ENCODE peak calls at places on chromosomes 13 and 19, in five cellular contexts. R, Z, L, N and W are unnamed samples.

GRCh38 chr19:20371911-20372310 is 193.7 kb downstream of the ZNF737 start:
- DNase-seq in R (no peak), Z (no peak), L (no peak), N (no peak), W (no peak)

GRCh38 chr13:37878496-37878895 is 8.9 kb upstream of the TRPC4 start:
- DNase-seq in R (no peak), Z (no peak), L (no peak), N (no peak), W (no peak)

GRCh38 chr19:16266586-16266942 is 58.1 kb upstream of the KLF2 start:
- DNase-seq in R (no peak), Z (no peak), L (no peak), N (no peak), W (no peak)

GRCh38 chr19:35216026-35216832 is 12.3 kb downstream of the FAM187B start:
- DNase-seq in R (no peak), Z (peak; percentile 6), L (no peak), N (peak; percentile 9), W (no peak)

GRCh38 chr19:391726-392374 is 17.1 kb downstream of the C2CD4C start:
- DNase-seq in R (no peak), Z (no peak), L (no peak), N (no peak), W (peak; percentile 2)

GRCh38 chr19:13585512-13585911 is 79.2 kb upstream of the CACNA1A start:
- DNase-seq in R (no peak), Z (no peak), L (no peak), N (no peak), W (no peak)

GRCh38 chr13:96141032-96141431 is 51.1 kb downstream of the HS6ST3 start:
- DNase-seq in R (peak; percentile 51), Z (peak; percentile 26), L (no peak), N (no peak), W (no peak)

GRCh38 chr13:40813662-40814454 is 24.4 kb downstream of the SLC25A15 start:
- DNase-seq in R (peak; percentile 53), Z (peak; percentile 47), L (no peak), N (no peak), W (no peak)

GRCh38 chr19:53823380-53824120 is 564 bp downstream of the NLRP12 start:
- DNase-seq in R (peak; percentile 16), Z (no peak), L (no peak), N (no peak), W (no peak)

GRCh38 chr13:73835138-73835721 is 299.0 kb downstream of the KLF12 start:
- DNase-seq in R (peak; percentile 67), Z (peak; percentile 63), L (no peak), N (no peak), W (no peak)

GRCh38 chr13:55577082-55577846 is 1563.5 kb upstream of the PRR20A start:
- DNase-seq in R (no peak), Z (no peak), L (no peak), N (no peak), W (no peak)

GRCh38 chr19:13093407-13094284 is 9.0 kb downstream of the LYL1 start:
- DNase-seq in R (peak; percentile 95), Z (peak; percentile 72), L (peak; percentile 78), N (no peak), W (peak; percentile 72)

GRCh38 chr19:41997121-41997850 is 3.3 kb upstream of the ATP1A3 start:
- DNase-seq in R (peak; percentile 42), Z (peak; percentile 27), L (no peak), N (no peak), W (peak; percentile 56)

GRCh38 chr19:6273701-6274601 is 5.8 kb downstream of the MLLT1 start:
- DNase-seq in R (peak; percentile 95), Z (no peak), L (peak; percentile 94), N (peak; percentile 75), W (peak; percentile 92)

GRCh38 chr13:114096811-114097503 is 35.5 kb downstream of the RASA3 start:
- DNase-seq in R (no peak), Z (no peak), L (peak; percentile 16), N (no peak), W (no peak)

GRCh38 chr19:46226438-46226973 is 3.0 kb upstream of the IGFL1 start:
- DNase-seq in R (peak; percentile 43), Z (no peak), L (no peak), N (no peak), W (no peak)

GRCh38 chr13:45034342-45034741 is 45.0 kb downstream of the GPALPP1 start:
- DNase-seq in R (no peak), Z (no peak), L (no peak), N (no peak), W (no peak)

GRCh38 chr19:12723383-12723642 is 419 bp downstream of the TNPO2 start:
- DNase-seq in R (no peak), Z (peak; percentile 21), L (no peak), N (no peak), W (no peak)

GRCh38 chr19:10006335-10006708 is 4.0 kb downstream of the COL5A3 start:
- DNase-seq in R (no peak), Z (no peak), L (peak; percentile 46), N (no peak), W (no peak)

GRCh38 chr13:44249439-44249838 is 124.2 kb upstream of the SERP2 start:
- DNase-seq in R (peak; percentile 37), Z (no peak), L (peak; percentile 65), N (peak; percentile 51), W (no peak)

GRCh38 chr13:26508885-26509284 is 48.6 kb upstream of the WASF3 start:
- DNase-seq in R (peak; percentile 88), Z (no peak), L (peak; percentile 92), N (peak; percentile 51), W (peak; percentile 33)

GRCh38 chr13:101594936-101595335 is 142.5 kb downstream of the ITGBL1 start:
- DNase-seq in R (no peak), Z (no peak), L (no peak), N (no peak), W (no peak)

GRCh38 chr19:590396-590745 is 690 bp downstream of the HCN2 start:
- DNase-seq in R (peak; percentile 11), Z (no peak), L (no peak), N (no peak), W (no peak)

GRCh38 chr13:45398862-45399261 is 19.3 kb downstream of the SLC25A30 start:
- DNase-seq in R (no peak), Z (no peak), L (no peak), N (no peak), W (no peak)

GRCh38 chr19:37334179-37335071 is 36.5 kb upstream of the ZNF527 start:
- DNase-seq in R (no peak), Z (peak; percentile 54), L (peak; percentile 92), N (peak; percentile 59), W (peak; percentile 94)

GRCh38 chr13:84684048-84684662 is 801.9 kb upstream of the SLITRK1 start:
- DNase-seq in R (peak; percentile 33), Z (no peak), L (no peak), N (no peak), W (peak; percentile 57)

GRCh38 chr19:8544168-8544567 is 30.2 kb upstream of the ZNF414 start:
- DNase-seq in R (no peak), Z (no peak), L (no peak), N (no peak), W (no peak)

GRCh38 chr13:94641432-94641941 is 39.8 kb downstream of the GPR180 start:
- DNase-seq in R (peak; percentile 62), Z (no peak), L (no peak), N (peak; percentile 41), W (no peak)

GRCh38 chr13:109154546-109154945 is 525.1 kb downstream of the MYO16 start:
- DNase-seq in R (no peak), Z (no peak), L (no peak), N (no peak), W (no peak)

GRCh38 chr13:109157275-109157674 is 527.9 kb downstream of the MYO16 start:
- DNase-seq in R (no peak), Z (no peak), L (no peak), N (no peak), W (peak; percentile 38)

GRCh38 chr13:109158383-109158782 is 529.0 kb downstream of the MYO16 start:
- DNase-seq in R (peak; percentile 69), Z (no peak), L (no peak), N (no peak), W (no peak)

GRCh38 chr13:109155301-109155761 is 525.9 kb downstream of the MYO16 start:
- DNase-seq in R (peak; percentile 64), Z (no peak), L (no peak), N (no peak), W (peak; percentile 62)

GRCh38 chr13:109156181-109156935 is 526.9 kb downstream of the MYO16 start:
- DNase-seq in R (peak; percentile 88), Z (no peak), L (no peak), N (peak; percentile 51), W (peak; percentile 17)
- H3K4me3 ChIP-seq in R (peak overlapping the region; percentile 40), Z (no peak overlapping the region), L (peak overlapping the region; percentile 19), N (no peak overlapping the region), W (no peak overlapping the region)

GRCh38 chr13:78061806-78062205 is 143.2 kb upstream of the EDNRB start:
- DNase-seq in R (no peak), Z (no peak), L (no peak), N (no peak), W (no peak)
- TF ChIP-seq CTCF in R (no peak), Z (no peak), L (no peak), N (no peak), W (no peak)

DNA sequence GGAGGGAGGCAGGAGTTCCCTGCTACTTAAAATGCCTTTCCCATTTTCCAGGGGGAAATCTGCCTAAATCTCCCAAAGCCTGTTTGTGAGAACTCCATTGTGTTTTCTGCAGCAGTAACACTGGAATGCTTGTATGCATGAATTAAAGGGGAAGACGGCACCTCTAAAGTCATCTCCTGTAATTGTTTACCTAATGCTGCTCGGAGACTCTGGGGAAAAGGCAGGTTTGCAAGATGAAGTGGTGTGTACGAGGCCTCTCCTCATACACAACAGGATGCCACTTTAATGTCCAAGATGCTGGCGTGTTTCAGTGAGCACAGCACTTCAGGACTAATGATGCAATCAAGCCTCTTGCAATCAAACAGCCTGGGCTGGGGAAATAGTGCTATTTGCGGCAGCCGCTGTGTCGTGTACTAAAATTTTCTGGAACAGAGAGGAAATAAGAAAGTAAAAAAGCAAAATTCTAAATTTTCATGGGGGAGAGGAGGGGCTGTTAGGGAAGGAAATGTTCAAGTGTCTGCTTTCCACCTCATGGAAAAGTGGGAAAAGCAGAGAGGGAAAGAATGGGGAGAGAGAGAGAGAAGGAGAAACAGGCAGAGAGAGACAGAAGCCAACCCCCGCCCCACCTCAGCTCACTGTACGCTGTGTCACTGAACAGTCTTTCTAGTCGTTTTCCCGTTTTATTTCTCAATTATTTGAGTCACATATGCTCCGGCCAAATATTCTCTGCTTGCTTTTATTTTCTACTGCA is 32.9 kb downstream of the TSHZ3 start:
- DNase-seq in R (no peak), Z (no peak), L (peak; percentile 54), N (no peak), W (peak; percentile 58)
- H3K27me3 ChIP-seq in R (no peaks in the 10 kb centered on the region), Z (peaks cover 79% of the 10 kb centered on the region), L (no peaks in the 10 kb centered on the region), N (no peaks in the 10 kb centered on the region), W (no peaks in the 10 kb centered on the region)

GRCh38 chr13:46894534-46894906 is 2.3 kb downstream of the HTR2A start:
- DNase-seq in R (peak; percentile 37), Z (no peak), L (no peak), N (no peak), W (no peak)

GRCh38 chr13:46896346-46897138 is at the start of gene HTR2A:
- DNase-seq in R (peak; percentile 18), Z (no peak), L (peak; percentile 57), N (no peak), W (peak; percentile 50)

GRCh38 chr13:46899801-46900200 is 2.9 kb upstream of the HTR2A start:
- DNase-seq in R (no peak), Z (no peak), L (no peak), N (no peak), W (no peak)

GRCh38 chr13:46893221-46893620 is 3.6 kb downstream of the HTR2A start:
- DNase-seq in R (no peak), Z (no peak), L (no peak), N (no peak), W (no peak)

GRCh38 chr13:46893820-46894533 is 2.9 kb downstream of the HTR2A start:
- DNase-seq in R (peak; percentile 56), Z (peak; percentile 26), L (peak; percentile 58), N (no peak), W (peak; percentile 68)
- H3K4me3 ChIP-seq in R (peak overlapping the region; percentile 83), Z (peak overlapping the region; percentile 74), L (peak overlapping the region; percentile 57), N (peak overlapping the region; percentile 61), W (peak overlapping the region; percentile 39)